ENCODE peak calls at places on chromosome 1, in nine cellular contexts. Q is hepatocyte, T is GM23248, Y is IMR-90, N is fibroblast of lung, H is HepG2, U is mammary epithelial cell, D is neural progenitor cell, C is OCI-LY7. K is an unnamed sample.

GRCh38 chr1:164423136-164423535 is 135.8 kb upstream of the PBX1 start:
- DNase-seq in D (no peak), N (peak), U (no peak), Q (no peak), T (no peak), H (no peak), Y (no peak), C (no peak), K (no peak)

GRCh38 chr1:203534526-203534925 is 40.6 kb downstream of the OPTC start:
- DNase-seq in Q (peak), H (no peak), D (peak), C (no peak), T (peak), Y (peak), N (peak), U (peak), K (peak)

GRCh38 chr1:24586970-24587820 is 31.3 kb downstream of the NCMAP start:
- DNase-seq in H (peak), C (peak), D (peak), U (peak), N (peak), Q (peak), Y (peak), T (peak), K (no peak)

GRCh38 chr1:110645962-110646735 is 28.6 kb downstream of the KCNA3 start:
- DNase-seq in C (no peak), U (peak), Y (peak), Q (no peak), T (peak), H (no peak), N (peak), D (no peak), K (peak)

GRCh38 chr1:2373551-2374259 is 17.6 kb downstream of the MORN1 start:
- DNase-seq in N (no peak), Y (no peak), H (no peak), T (no peak), D (no peak), Q (no peak), U (no peak), C (no peak), K (no peak)

GRCh38 chr1:202143011-202143767 is 1.3 kb downstream of the ARL8A start:
- DNase-seq in Q (peak), U (peak), H (peak), N (peak), T (peak), D (no peak), Y (no peak), C (peak), K (no peak)

GRCh38 chr1:6627841-6628545 is 3.3 kb downstream of the THAP3 start:
- DNase-seq in N (no peak), Y (no peak), U (no peak), Q (no peak), T (no peak), H (no peak), C (no peak), D (no peak), K (no peak)

GRCh38 chr1:116855788-116856187 is 53.9 kb upstream of the PTGFRN start:
- DNase-seq in Y (peak), Q (no peak), D (peak), T (peak), C (no peak), H (no peak), N (peak), U (no peak), K (no peak)

GRCh38 chr1:234841710-234842231 is 231.8 kb upstream of the IRF2BP2 start:
- DNase-seq in H (no peak), D (no peak), U (no peak), Y (peak), C (peak), N (no peak), T (peak), Q (no peak), K (no peak)

GRCh38 chr1:63821650-63822049 is 47.8 kb downstream of the ROR1 start:
- DNase-seq in Q (peak), H (no peak), T (peak), Y (peak), N (peak), D (no peak), U (peak), C (no peak), K (no peak)

GRCh38 chr1:18907021-18907913 is 4.9 kb upstream of the ALDH4A1 start:
- DNase-seq in U (no peak), Y (peak), T (peak), N (no peak), Q (peak), C (peak), H (peak), D (peak), K (no peak)

GRCh38 chr1:207565546-207566468 is 69.8 kb downstream of the CR1 start:
- DNase-seq in C (peak), D (peak), N (no peak), Q (peak), H (no peak), Y (no peak), T (peak), U (peak), K (no peak)

DNA sequence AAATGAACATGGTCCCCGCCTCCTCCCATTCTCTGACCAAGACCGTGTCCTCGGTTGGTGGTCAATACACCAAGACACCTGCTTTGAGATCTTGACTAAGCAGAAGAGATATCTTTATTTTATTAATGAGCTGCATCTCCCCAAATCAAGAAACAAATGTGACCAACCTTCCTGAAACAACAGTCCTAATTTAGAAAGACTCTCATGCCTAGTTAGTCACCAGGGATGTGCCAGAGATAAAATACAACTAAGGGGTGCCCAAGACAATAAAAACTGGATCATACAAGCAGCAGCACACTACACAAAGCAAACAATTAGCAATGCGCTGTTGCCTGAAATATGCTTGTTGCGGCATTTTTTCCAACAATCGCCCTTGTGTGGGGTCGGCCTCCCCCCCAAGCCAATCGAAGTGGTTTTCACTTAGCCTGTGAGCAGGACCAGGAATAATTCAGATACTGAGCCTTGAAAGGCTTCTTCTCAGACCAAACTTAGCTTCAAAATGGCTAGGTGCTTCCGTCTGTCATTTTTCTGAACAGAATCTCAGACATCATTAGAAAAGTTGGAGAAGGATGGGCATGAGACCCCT is 1.3 kb upstream of the STMN1 start:
- DNase-seq in Q (no peak), N (no peak), T (no peak), H (no peak), U (no peak), Y (no peak), D (no peak), C (no peak), K (no peak)
- H2AFZ ChIP-seq in Q (no peak), N (no peak), T (no peak), H (no peak), U (no peak), Y (peak), D (peak), C (peak), K (no peak)

DNA sequence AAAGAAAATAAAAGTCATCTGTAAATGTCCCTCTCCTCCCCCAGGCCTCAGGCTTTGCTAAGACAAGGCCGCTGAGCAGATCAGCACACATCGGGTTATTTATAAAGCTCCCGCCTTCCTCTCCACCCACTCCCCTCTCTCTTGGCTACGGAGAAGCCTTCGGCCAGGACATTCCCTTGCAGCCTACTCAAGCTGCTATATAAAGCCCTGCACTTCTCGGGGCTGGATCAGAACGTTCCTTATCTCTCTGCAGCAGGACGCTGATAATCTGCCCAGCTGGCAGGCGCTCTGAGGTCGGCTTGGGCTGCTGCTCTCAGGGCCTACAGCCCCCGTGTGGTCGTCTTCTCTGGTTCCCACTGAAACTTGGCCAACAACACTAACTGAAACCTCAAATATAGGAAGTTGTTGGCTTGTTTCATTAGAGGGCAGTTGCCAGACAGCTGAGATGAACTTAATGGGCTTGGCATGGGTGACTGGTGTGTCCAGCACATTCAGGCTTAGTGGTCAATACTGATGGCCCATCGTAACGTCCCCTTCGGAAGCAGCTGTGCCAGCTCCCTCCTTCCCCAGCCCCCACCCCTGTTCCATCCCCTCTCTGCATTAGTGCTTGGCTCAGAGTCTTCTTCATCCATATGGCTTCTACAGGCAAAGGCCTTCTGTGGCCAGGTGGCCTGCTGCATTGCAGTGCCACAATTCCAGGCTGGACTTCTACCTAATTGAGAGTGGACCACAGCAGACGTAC is 64.6 kb downstream of the IER5 start:
- DNase-seq in Q (peak), N (peak), D (peak), U (no peak), Y (peak), C (peak), H (no peak), T (peak), K (no peak)
- H2AFZ ChIP-seq in Q (peak), N (peak), D (peak), U (no peak), Y (peak), C (peak), H (peak), T (peak), K (peak)

GRCh38 chr1:172476218-172476811 is 32.4 kb upstream of the PIGC start:
- DNase-seq in Y (no peak), U (peak), Q (peak), T (no peak), H (no peak), C (no peak), N (peak), D (no peak), K (peak)
- H2AFZ ChIP-seq in Y (peak), U (peak), Q (no peak), T (no peak), H (peak), C (no peak), N (no peak), D (no peak), K (peak)

GRCh38 chr1:159925713-159926066 is 383 bp upstream of the TAGLN2 start:
- DNase-seq in U (peak), D (no peak), T (no peak), C (no peak), N (no peak), Y (no peak), Q (no peak), H (no peak), K (peak)
- H2AFZ ChIP-seq in U (peak), D (peak), T (peak), C (peak), N (peak), Y (peak), Q (peak), H (no peak), K (peak)

GRCh38 chr1:160076295-160076694 is 5.0 kb upstream of the KCNJ9 start:
- DNase-seq in H (no peak), Q (no peak), U (no peak), C (no peak), T (peak), Y (no peak), N (peak), D (no peak), K (no peak)
- H2AFZ ChIP-seq in H (no peak), Q (no peak), U (no peak), C (no peak), T (no peak), Y (no peak), N (no peak), D (no peak), K (no peak)

GRCh38 chr1:16503494-16503893 is 10.6 kb downstream of the RNU1-1 start:
- DNase-seq in T (no peak), N (no peak), H (no peak), D (no peak), C (no peak), U (no peak), Y (no peak), Q (no peak), K (no peak)

DNA sequence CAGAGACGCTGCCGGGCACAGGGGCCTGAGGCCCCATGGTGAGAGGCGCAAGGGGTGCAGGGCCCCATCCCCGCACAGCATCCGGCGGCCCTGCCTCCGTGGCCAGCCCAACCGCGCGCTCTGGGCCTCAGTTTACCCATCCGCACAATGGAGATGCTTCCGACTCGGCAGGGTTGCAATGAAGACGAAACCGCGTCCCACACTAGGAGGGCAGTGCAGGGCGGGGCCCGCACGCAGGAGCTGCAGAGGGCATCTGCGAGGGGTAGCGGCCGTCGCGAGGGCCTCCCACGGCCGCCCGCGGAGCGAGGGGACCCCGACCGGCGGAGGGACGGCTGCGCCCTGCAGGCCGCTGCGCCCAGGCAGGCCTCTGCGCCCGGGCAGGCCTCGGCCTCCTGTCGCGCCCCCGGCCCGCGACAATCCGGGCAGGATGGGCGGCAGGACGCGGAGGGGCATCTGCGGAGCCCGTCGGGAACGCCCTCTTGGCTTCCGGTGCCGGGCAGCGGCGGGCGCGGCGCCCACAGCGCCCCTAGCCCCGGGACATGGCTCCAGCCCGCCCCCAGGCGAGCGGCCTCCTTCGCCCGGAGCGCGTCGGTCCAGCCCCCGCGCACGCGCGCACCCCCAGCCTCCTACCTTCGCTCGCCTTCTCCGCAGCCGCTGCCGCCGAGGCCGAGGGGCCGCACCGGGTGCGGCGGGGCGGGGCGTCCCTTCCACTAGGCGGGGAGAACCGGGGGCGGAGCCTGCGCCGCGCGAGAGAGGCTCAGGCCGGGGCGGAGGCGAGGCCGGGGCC is 15.3 kb downstream of the RNU1-1 start:
- DNase-seq in D (peak), Y (peak), C (peak), H (peak), U (peak), N (peak), T (peak), Q (peak), K (no peak)
- H2AFZ ChIP-seq in D (peak), Y (peak), C (peak), H (no peak), U (peak), N (peak), T (peak), Q (peak), K (peak)

DNA sequence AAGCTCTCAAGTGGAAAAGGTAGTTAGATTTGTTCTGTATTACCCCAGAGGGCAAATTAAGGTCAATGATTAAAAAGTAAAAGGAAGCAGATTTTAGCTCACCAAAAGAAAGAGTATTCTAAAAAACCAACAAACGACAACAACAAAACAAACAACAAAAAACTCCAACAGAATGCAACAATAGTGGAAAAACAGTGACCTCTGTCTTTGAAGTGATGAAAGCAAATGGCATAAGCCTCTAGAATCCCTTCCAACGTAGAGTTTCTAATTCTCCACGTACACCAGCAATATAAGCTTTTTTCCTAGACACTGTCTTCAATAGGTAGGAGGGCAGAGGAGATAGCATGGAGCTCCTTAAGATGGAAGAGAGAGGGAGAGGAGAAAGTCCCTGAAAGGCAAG is 359.1 kb downstream of the TTLL7 start:
- DNase-seq in N (no peak), C (no peak), U (no peak), Q (no peak), Y (no peak), D (no peak), T (no peak), H (no peak), K (no peak)
- H2AFZ ChIP-seq in N (no peak), C (peak), U (no peak), Q (no peak), Y (no peak), D (no peak), T (no peak), H (no peak), K (no peak)

GRCh38 chr1:155192346-155193274 is 15.1 kb downstream of the THBS3 start:
- DNase-seq in D (peak), Q (peak), C (no peak), U (no peak), H (no peak), Y (no peak), T (no peak), N (no peak), K (no peak)
- H2AFZ ChIP-seq in D (peak), Q (peak), C (no peak), U (peak), H (no peak), Y (peak), T (peak), N (no peak), K (peak)